ENCODE peak calls at places on chromosomes 7 and 10, in five cellular contexts. P, L, X, N and S are unnamed samples.

GRCh38 chr10:94251098-94251497 is 111.6 kb downstream of the NOC3L start:
- DNase-seq in P (no peak), L (no peak), X (no peak), N (no peak), S (no peak)

GRCh38 chr7:96388620-96389383 is 66.9 kb upstream of the SLC25A13 start:
- DNase-seq in P (peak), L (no peak), X (peak), N (no peak), S (peak)

GRCh38 chr7:47573758-47574472 is 8.0 kb downstream of the TNS3 start:
- DNase-seq in P (peak), L (no peak), X (no peak), N (no peak), S (peak)

GRCh38 chr10:132365102-132365501 is 31.9 kb upstream of the PWWP2B start:
- DNase-seq in P (no peak), L (no peak), X (no peak), N (no peak), S (no peak)

GRCh38 chr10:52883996-52884871 is 111.7 kb upstream of the MBL2 start:
- DNase-seq in P (peak), L (no peak), X (no peak), N (peak), S (peak)

GRCh38 chr7:46568420-46569116 is 647.5 kb upstream of the IGFBP3 start:
- DNase-seq in P (no peak), L (no peak), X (no peak), N (no peak), S (peak)

GRCh38 chr7:100963874-100964273 is 5.5 kb upstream of the MUC12 start:
- DNase-seq in P (no peak), L (no peak), X (no peak), N (no peak), S (no peak)

GRCh38 chr7:135342887-135343286 is 109.2 kb downstream of the STRA8 start:
- DNase-seq in P (no peak), L (no peak), X (peak), N (peak), S (no peak)

GRCh38 chr10:98368644-98369043 is 46.3 kb downstream of the PYROXD2 start:
- DNase-seq in P (no peak), L (no peak), X (no peak), N (no peak), S (no peak)